ENCODE peak calls at places on chromosomes 11 and 22, in four cellular contexts. I, H, E and L are unnamed samples.

GRCh38 chr22:17436382-17436951 is 67.2 kb downstream of the CECR2 start:
- DNase-seq in E (no peak), H (peak), I (no peak), L (no peak)

GRCh38 chr11:27294654-27295053 is 68.4 kb downstream of the CCDC34 start:
- DNase-seq in E (no peak), I (no peak), H (no peak), L (no peak)

GRCh38 chr11:19988598-19988997 is 171.7 kb downstream of the DBX1 start:
- DNase-seq in I (peak), E (peak), H (no peak), L (peak)

GRCh38 chr11:70073188-70073817 is 4.8 kb upstream of the ANO1 start:
- DNase-seq in H (no peak), E (peak), I (peak), L (no peak)

GRCh38 chr11:47152953-47153950 is 23.4 kb downstream of the ARFGAP2 start:
- DNase-seq in H (peak), I (peak), E (peak), L (peak)

GRCh38 chr11:69918938-69919650 is 99.9 kb upstream of the FGF3 start:
- DNase-seq in I (peak), E (peak), H (peak), L (peak)

GRCh38 chr11:132804258-132804657 is 728.0 kb downstream of the OPCML start:
- DNase-seq in H (no peak), I (no peak), E (no peak), L (no peak)

GRCh38 chr11:18248561-18248960 is at the start of gene SAA2:
- DNase-seq in E (no peak), I (no peak), H (no peak), L (peak)

GRCh38 chr11:105269862-105270261 is 130.3 kb upstream of the CARD18 start:
- DNase-seq in I (no peak), H (no peak), E (no peak), L (no peak)

GRCh38 chr11:73266644-73267015 is 5.5 kb upstream of the P2RY6 start:
- DNase-seq in E (no peak), I (no peak), H (no peak), L (no peak)

GRCh38 chr22:44145544-44145943 is 35.2 kb upstream of the PARVG start:
- DNase-seq in E (no peak), H (no peak), I (no peak), L (no peak)

GRCh38 chr11:64088159-64089026 is 52.7 kb downstream of the FLRT1 start:
- DNase-seq in I (no peak), H (no peak), E (peak), L (no peak)

GRCh38 chr11:7605544-7605943 is 67.8 kb downstream of the CYB5R2 start:
- DNase-seq in I (peak), E (no peak), H (no peak), L (peak)

GRCh38 chr11:57427692-57428082 is 766 bp upstream of the SLC43A3 start:
- DNase-seq in E (no peak), H (no peak), I (peak), L (no peak)

GRCh38 chr11:111571829-111572501 is 30.3 kb upstream of the SIK2 start:
- DNase-seq in H (no peak), I (peak), E (no peak), L (no peak)

GRCh38 chr11:129223701-129224149 is 31.6 kb upstream of the ARHGAP32 start:
- DNase-seq in E (no peak), H (no peak), I (peak), L (no peak)

GRCh38 chr22:17562906-17563870 is at the start of gene SLC25A18:
- DNase-seq in E (peak), H (peak), I (no peak), L (no peak)

GRCh38 chr11:113729456-113729855 is 23.3 kb upstream of the TMPRSS5 start:
- DNase-seq in E (no peak), I (peak), H (no peak), L (no peak)

DNA sequence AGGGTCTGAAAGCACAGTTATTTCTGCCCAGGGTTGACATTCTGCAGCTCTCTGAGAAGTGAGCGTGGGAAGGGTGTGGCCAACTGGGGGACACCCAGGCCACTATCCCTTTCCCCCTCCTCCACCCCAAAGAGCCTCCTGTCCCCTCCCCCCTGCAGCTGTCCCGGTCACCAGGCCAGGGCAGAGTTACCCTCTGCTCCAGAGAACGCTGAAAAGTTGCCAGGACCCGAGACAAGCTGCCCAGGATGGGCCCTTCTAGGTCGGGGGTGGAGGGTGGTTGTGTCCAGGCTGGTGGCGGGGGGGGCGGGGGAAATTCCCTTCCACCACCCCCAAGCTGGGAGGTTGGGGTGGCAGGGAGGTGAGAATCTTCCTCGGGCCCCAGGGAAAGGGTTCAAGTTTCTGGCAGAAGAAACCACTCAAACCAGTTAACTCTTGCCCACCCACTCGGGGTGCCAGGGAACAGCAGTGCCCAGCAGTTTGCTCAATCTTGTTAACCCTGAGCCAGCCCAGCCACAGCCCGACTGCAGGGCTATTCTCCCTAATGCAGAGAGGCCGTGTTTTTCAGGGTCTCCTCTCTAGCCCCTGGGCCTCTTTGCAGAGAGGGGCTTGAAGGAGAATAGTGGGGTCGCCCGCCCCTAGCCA is 615 bp downstream of the LGALS1 start:
- DNase-seq in H (no peak), I (no peak), E (peak), L (no peak)
- H3K4ac ChIP-seq in H (no peak), I (peak), E (no peak), L (peak)

GRCh38 chr22:19291580-19292261 is at the start of gene CLTCL1:
- DNase-seq in H (peak), I (peak), E (peak), L (peak)
- H2BK120ac ChIP-seq in H (no peak), I (peak), E (no peak), L (peak)

DNA sequence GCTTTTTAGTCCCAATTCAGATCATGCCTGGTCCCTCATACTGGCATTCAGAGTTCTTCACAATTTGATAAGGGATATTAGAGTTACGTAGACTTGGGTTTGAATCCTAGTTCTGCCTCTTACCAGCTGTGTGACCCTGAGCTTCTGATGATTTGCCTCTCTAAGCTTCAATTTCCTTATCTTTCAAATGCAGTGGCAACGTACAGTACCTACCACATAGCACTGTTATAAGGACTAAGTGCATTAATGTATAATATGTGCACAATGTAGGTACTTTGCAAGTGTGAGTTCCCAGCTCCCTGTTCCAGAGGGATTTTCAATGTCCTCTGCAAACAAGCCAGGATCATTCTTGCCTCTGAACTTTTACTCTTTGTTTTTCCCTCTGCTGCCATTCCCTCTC is 7.3 kb downstream of the RHOG start:
- DNase-seq in I (no peak), E (no peak), H (no peak), L (no peak)
- H3K4me3 ChIP-seq in I (no peak), E (no peak), H (no peak), L (no peak)

GRCh38 chr11:65382036-65382803 is at the start of gene SLC25A45:
- DNase-seq in H (no peak), I (peak), E (peak), L (peak)
- H3K4ac ChIP-seq in H (no peak), I (peak), E (no peak), L (peak)

GRCh38 chr11:1659478-1659877 is 29.9 kb downstream of the KRTAP5-5 start:
- DNase-seq in E (no peak), I (no peak), H (no peak), L (no peak)

GRCh38 chr11:1656061-1656441 is 26.5 kb downstream of the KRTAP5-5 start:
- DNase-seq in H (no peak), E (peak), I (no peak), L (no peak)

GRCh38 chr11:1656670-1657069 is 27.1 kb downstream of the KRTAP5-5 start:
- DNase-seq in H (no peak), E (peak), I (no peak), L (no peak)

GRCh38 chr11:1655168-1656060 is 25.8 kb downstream of the KRTAP5-5 start:
- DNase-seq in H (no peak), I (no peak), E (no peak), L (no peak)

GRCh38 chr11:1660025-1660867 is 30.7 kb downstream of the KRTAP5-5 start:
- DNase-seq in I (no peak), H (no peak), E (no peak), L (no peak)
- H2BK120ac ChIP-seq in I (no peak), H (no peak), E (no peak), L (no peak)

GRCh38 chr22:41561788-41562187 is 978 bp downstream of the CSDC2 start:
- DNase-seq in E (no peak), I (no peak), H (no peak), L (no peak)

GRCh38 chr22:41563051-41563711 is 2.4 kb downstream of the CSDC2 start:
- DNase-seq in H (no peak), I (peak), E (no peak), L (no peak)

GRCh38 chr22:41560095-41560487 is 719 bp upstream of the CSDC2 start:
- DNase-seq in H (no peak), I (no peak), E (no peak), L (no peak)

GRCh38 chr22:41562461-41562860 is 1.7 kb downstream of the CSDC2 start:
- DNase-seq in E (no peak), H (no peak), I (no peak), L (no peak)

DNA sequence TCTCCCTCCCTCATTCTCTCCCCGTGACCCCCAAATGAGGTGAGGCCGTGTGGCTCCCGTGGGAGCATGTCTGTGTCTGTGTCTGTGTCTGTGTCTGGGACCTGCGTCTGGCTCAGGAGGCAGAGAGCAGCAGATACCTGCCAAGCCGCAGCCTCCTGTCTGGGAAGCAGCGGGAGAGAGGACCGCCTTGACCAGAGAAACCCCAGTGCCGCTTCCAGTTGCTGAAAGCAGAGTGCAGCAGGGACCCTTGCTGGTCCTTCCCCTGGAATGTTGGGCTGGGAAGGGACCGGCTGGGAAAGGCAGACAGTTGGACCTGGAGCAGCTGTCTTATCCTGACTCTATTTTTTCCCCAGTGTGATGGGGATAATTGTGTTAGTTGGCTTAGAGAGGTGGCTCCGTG is 525 bp downstream of the CSDC2 start:
- DNase-seq in H (no peak), I (no peak), E (peak), L (no peak)
- H3K4me3 ChIP-seq in H (peak), I (peak), E (peak), L (peak)